ENCODE peak calls at places on chromosomes 11 and 22, in four cellular contexts. One of them, this sample, is unnamed.

GRCh38 chr22:19207902-19208283 is 29.4 kb upstream of the SLC25A1 start:
- DNase-seq in effector memory CD4-positive, alpha-beta T cell: no peak
- DNase-seq in CD8-positive, alpha-beta memory T cell: no peak
- DNase-seq in iPS DF 6.9: no peak
- DNase-seq in this sample: no peak

GRCh38 chr22:24938741-24939341 is 7.7 kb downstream of the LHFPL7 start:
- DNase-seq in iPS DF 6.9: no peak
- DNase-seq in effector memory CD4-positive, alpha-beta T cell: no peak
- DNase-seq in CD8-positive, alpha-beta memory T cell: peak; percentile 10
- DNase-seq in this sample: peak; percentile 80

GRCh38 chr22:19175026-19175601 is 3.4 kb downstream of the SLC25A1 start:
- DNase-seq in iPS DF 6.9: no peak
- DNase-seq in CD8-positive, alpha-beta memory T cell: no peak
- DNase-seq in effector memory CD4-positive, alpha-beta T cell: no peak
- DNase-seq in this sample: no peak

GRCh38 chr11:47057374-47057773 is 119.3 kb downstream of the ARFGAP2 start:
- DNase-seq in iPS DF 6.9: no peak
- DNase-seq in CD8-positive, alpha-beta memory T cell: no peak
- DNase-seq in effector memory CD4-positive, alpha-beta T cell: no peak
- DNase-seq in this sample: no peak

GRCh38 chr22:40641269-40641668 is 4.8 kb upstream of the MRTFA start:
- DNase-seq in CD8-positive, alpha-beta memory T cell: no peak
- DNase-seq in iPS DF 6.9: no peak
- DNase-seq in effector memory CD4-positive, alpha-beta T cell: no peak
- DNase-seq in this sample: no peak

GRCh38 chr11:107999759-108000455 is 8.8 kb upstream of the CUL5 start:
- DNase-seq in CD8-positive, alpha-beta memory T cell: peak; percentile 8
- DNase-seq in iPS DF 6.9: no peak
- DNase-seq in effector memory CD4-positive, alpha-beta T cell: no peak
- DNase-seq in this sample: peak; percentile 94

GRCh38 chr22:17283423-17283822 is 64.2 kb upstream of the ADA2 start:
- DNase-seq in CD8-positive, alpha-beta memory T cell: no peak
- DNase-seq in iPS DF 6.9: no peak
- DNase-seq in effector memory CD4-positive, alpha-beta T cell: no peak
- DNase-seq in this sample: no peak

GRCh38 chr11:125999234-125999880 is 53.5 kb downstream of the VSIG10L2 start:
- DNase-seq in CD8-positive, alpha-beta memory T cell: no peak
- DNase-seq in iPS DF 6.9: no peak
- DNase-seq in effector memory CD4-positive, alpha-beta T cell: no peak
- DNase-seq in this sample: no peak

GRCh38 chr22:46072030-46072881 is 78.1 kb upstream of the PPARA start:
- DNase-seq in CD8-positive, alpha-beta memory T cell: no peak
- DNase-seq in effector memory CD4-positive, alpha-beta T cell: no peak
- DNase-seq in iPS DF 6.9: no peak
- DNase-seq in this sample: peak; percentile 83

GRCh38 chr11:67253872-67254624 is 12.2 kb upstream of the GRK2 start:
- DNase-seq in effector memory CD4-positive, alpha-beta T cell: no peak
- DNase-seq in CD8-positive, alpha-beta memory T cell: no peak
- DNase-seq in iPS DF 6.9: no peak
- DNase-seq in this sample: peak; percentile 54

GRCh38 chr11:30635401-30635989 is 49.3 kb upstream of the MPPED2 start:
- DNase-seq in iPS DF 6.9: peak; percentile 22
- DNase-seq in CD8-positive, alpha-beta memory T cell: no peak
- DNase-seq in effector memory CD4-positive, alpha-beta T cell: no peak
- DNase-seq in this sample: no peak

GRCh38 chr22:39348909-39349505 is 784 bp upstream of the SYNGR1 start:
- DNase-seq in effector memory CD4-positive, alpha-beta T cell: no peak
- DNase-seq in iPS DF 6.9: no peak
- DNase-seq in CD8-positive, alpha-beta memory T cell: no peak
- DNase-seq in this sample: peak; percentile 77

GRCh38 chr22:19873138-19873959 is 18.7 kb upstream of the GNB1L start:
- DNase-seq in iPS DF 6.9: no peak
- DNase-seq in CD8-positive, alpha-beta memory T cell: no peak
- DNase-seq in effector memory CD4-positive, alpha-beta T cell: no peak
- DNase-seq in this sample: no peak

GRCh38 chr11:100942016-100942415 is 187.6 kb downstream of the PGR start:
- DNase-seq in iPS DF 6.9: no peak
- DNase-seq in CD8-positive, alpha-beta memory T cell: no peak
- DNase-seq in effector memory CD4-positive, alpha-beta T cell: no peak
- DNase-seq in this sample: no peak

GRCh38 chr22:20446383-20446970 is 8.9 kb upstream of the SCARF2 start:
- DNase-seq in CD8-positive, alpha-beta memory T cell: no peak
- DNase-seq in effector memory CD4-positive, alpha-beta T cell: no peak
- DNase-seq in iPS DF 6.9: no peak
- DNase-seq in this sample: no peak

GRCh38 chr11:7571640-7572000 is 57.8 kb downstream of the PPFIBP2 start:
- DNase-seq in iPS DF 6.9: no peak
- DNase-seq in effector memory CD4-positive, alpha-beta T cell: no peak
- DNase-seq in CD8-positive, alpha-beta memory T cell: no peak
- DNase-seq in this sample: peak; percentile 72

GRCh38 chr22:42328130-42328821 is 57.8 kb upstream of the TCF20 start:
- DNase-seq in CD8-positive, alpha-beta memory T cell: no peak
- DNase-seq in iPS DF 6.9: no peak
- DNase-seq in effector memory CD4-positive, alpha-beta T cell: no peak
- DNase-seq in this sample: no peak

GRCh38 chr11:8384199-8384821 is 120.6 kb upstream of the LMO1 start:
- DNase-seq in effector memory CD4-positive, alpha-beta T cell: no peak
- DNase-seq in iPS DF 6.9: peak; percentile 25
- DNase-seq in CD8-positive, alpha-beta memory T cell: no peak
- DNase-seq in this sample: no peak

GRCh38 chr11:128695539-128696221 is 1.8 kb downstream of the FLI1 start:
- DNase-seq in CD8-positive, alpha-beta memory T cell: no peak
- DNase-seq in iPS DF 6.9: no peak
- DNase-seq in effector memory CD4-positive, alpha-beta T cell: no peak
- DNase-seq in this sample: no peak

GRCh38 chr11:79081441-79082124 is 359.2 kb downstream of the TENM4 start:
- DNase-seq in CD8-positive, alpha-beta memory T cell: no peak
- DNase-seq in iPS DF 6.9: no peak
- DNase-seq in effector memory CD4-positive, alpha-beta T cell: no peak
- DNase-seq in this sample: no peak

GRCh38 chr11:126329644-126330200 is 25.8 kb upstream of the ST3GAL4 start:
- DNase-seq in CD8-positive, alpha-beta memory T cell: peak; percentile 10
- DNase-seq in effector memory CD4-positive, alpha-beta T cell: no peak
- DNase-seq in iPS DF 6.9: no peak
- DNase-seq in this sample: no peak

GRCh38 chr11:70538641-70539359 is 140.5 kb downstream of the CTTN start:
- DNase-seq in CD8-positive, alpha-beta memory T cell: no peak
- DNase-seq in iPS DF 6.9: no peak
- DNase-seq in effector memory CD4-positive, alpha-beta T cell: no peak
- DNase-seq in this sample: no peak
- H3K9me3 ChIP-seq in CD8-positive, alpha-beta memory T cell: no peaks in the 10 kb centered on the region
- H3K9me3 ChIP-seq in iPS DF 6.9: no peaks in the 10 kb centered on the region
- H3K9me3 ChIP-seq in effector memory CD4-positive, alpha-beta T cell: no peaks in the 10 kb centered on the region
- H3K9me3 ChIP-seq in this sample: no peaks in the 10 kb centered on the region

DNA sequence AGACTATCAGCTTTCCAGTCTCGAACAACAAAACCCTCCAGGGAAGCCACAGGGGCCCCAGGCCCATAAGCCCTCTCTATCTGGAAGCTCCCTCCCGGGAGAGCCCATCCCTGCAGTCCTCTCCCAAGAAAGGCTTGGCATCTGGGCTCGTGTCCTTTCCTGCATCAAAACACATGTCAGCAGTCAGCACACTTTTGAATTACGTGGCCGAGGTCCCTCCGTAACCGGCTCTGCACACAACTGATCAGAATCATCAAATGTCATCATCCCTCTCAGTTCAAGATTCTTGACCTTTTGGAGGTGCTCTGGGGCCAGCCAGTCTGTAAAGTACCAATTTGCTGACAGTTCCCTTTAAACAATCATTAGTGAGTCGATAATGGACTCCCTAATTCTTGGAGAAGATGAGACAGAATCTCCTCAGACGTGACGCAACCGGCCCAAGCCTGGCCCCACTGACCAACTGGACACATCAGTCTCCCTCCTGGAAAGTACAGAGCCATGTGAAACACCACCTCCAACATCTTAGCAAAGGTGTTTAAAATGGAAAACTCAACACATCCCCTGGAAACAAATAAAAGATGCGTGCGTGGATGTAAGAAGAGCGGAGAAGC is 33.6 kb downstream of the MAFF start:
- DNase-seq in effector memory CD4-positive, alpha-beta T cell: no peak
- DNase-seq in CD8-positive, alpha-beta memory T cell: no peak
- DNase-seq in iPS DF 6.9: no peak
- DNase-seq in this sample: no peak
- H3K9me3 ChIP-seq in effector memory CD4-positive, alpha-beta T cell: no peaks in the 10 kb centered on the region
- H3K9me3 ChIP-seq in CD8-positive, alpha-beta memory T cell: no peaks in the 10 kb centered on the region
- H3K9me3 ChIP-seq in iPS DF 6.9: no peaks in the 10 kb centered on the region
- H3K9me3 ChIP-seq in this sample: no peaks in the 10 kb centered on the region

GRCh38 chr22:48553694-48554308 is 1273.9 kb downstream of the BRD1 start:
- DNase-seq in effector memory CD4-positive, alpha-beta T cell: no peak
- DNase-seq in iPS DF 6.9: no peak
- DNase-seq in CD8-positive, alpha-beta memory T cell: no peak
- DNase-seq in this sample: no peak
- H3K9me3 ChIP-seq in effector memory CD4-positive, alpha-beta T cell: no peaks in the 10 kb centered on the region
- H3K9me3 ChIP-seq in iPS DF 6.9: peaks cover 54% of the 10 kb centered on the region
- H3K9me3 ChIP-seq in CD8-positive, alpha-beta memory T cell: no peaks in the 10 kb centered on the region
- H3K9me3 ChIP-seq in this sample: no peaks in the 10 kb centered on the region

GRCh38 chr11:134521001-134521400 is 109.0 kb upstream of the B3GAT1 start:
- DNase-seq in effector memory CD4-positive, alpha-beta T cell: no peak
- DNase-seq in CD8-positive, alpha-beta memory T cell: no peak
- DNase-seq in iPS DF 6.9: no peak
- DNase-seq in this sample: no peak
- H3K9me3 ChIP-seq in effector memory CD4-positive, alpha-beta T cell: no peaks in the 10 kb centered on the region
- H3K9me3 ChIP-seq in CD8-positive, alpha-beta memory T cell: no peaks in the 10 kb centered on the region
- H3K9me3 ChIP-seq in iPS DF 6.9: no peaks in the 10 kb centered on the region
- H3K9me3 ChIP-seq in this sample: no peaks in the 10 kb centered on the region

GRCh38 chr11:70737816-70738630 is 339.7 kb downstream of the CTTN start:
- DNase-seq in effector memory CD4-positive, alpha-beta T cell: no peak
- DNase-seq in iPS DF 6.9: no peak
- DNase-seq in CD8-positive, alpha-beta memory T cell: no peak
- DNase-seq in this sample: no peak

GRCh38 chr11:70740475-70740825 is 342.1 kb downstream of the CTTN start:
- DNase-seq in CD8-positive, alpha-beta memory T cell: no peak
- DNase-seq in iPS DF 6.9: no peak
- DNase-seq in effector memory CD4-positive, alpha-beta T cell: no peak
- DNase-seq in this sample: no peak

GRCh38 chr11:70739811-70740474 is 341.6 kb downstream of the CTTN start:
- DNase-seq in iPS DF 6.9: no peak
- DNase-seq in CD8-positive, alpha-beta memory T cell: no peak
- DNase-seq in effector memory CD4-positive, alpha-beta T cell: no peak
- DNase-seq in this sample: peak; percentile 48

GRCh38 chr11:70738661-70739060 is 340.3 kb downstream of the CTTN start:
- DNase-seq in effector memory CD4-positive, alpha-beta T cell: no peak
- DNase-seq in CD8-positive, alpha-beta memory T cell: no peak
- DNase-seq in iPS DF 6.9: no peak
- DNase-seq in this sample: no peak

DNA sequence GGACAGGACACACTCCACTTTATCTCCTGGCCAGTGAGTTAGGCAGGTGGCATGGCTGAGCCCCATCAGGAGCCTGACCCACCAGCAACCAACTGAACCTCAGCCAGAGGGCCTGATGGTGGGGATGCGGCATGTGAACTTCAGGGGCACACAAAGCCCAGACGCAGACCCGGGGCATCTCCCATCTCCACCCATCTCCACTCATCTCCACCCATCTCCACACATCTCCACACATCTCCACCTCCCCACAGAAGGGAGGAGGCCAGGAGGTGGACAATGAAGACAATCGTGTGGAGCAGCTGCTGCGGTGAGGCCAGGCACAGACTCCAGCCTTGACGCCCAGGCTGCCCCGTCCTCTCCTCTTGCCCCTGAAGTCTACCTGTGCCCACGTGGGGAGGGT is 340.8 kb downstream of the CTTN start:
- DNase-seq in CD8-positive, alpha-beta memory T cell: no peak
- DNase-seq in iPS DF 6.9: no peak
- DNase-seq in effector memory CD4-positive, alpha-beta T cell: no peak
- DNase-seq in this sample: no peak
- H3K9me3 ChIP-seq in CD8-positive, alpha-beta memory T cell: no peaks in the 10 kb centered on the region
- H3K9me3 ChIP-seq in iPS DF 6.9: no peaks in the 10 kb centered on the region
- H3K9me3 ChIP-seq in effector memory CD4-positive, alpha-beta T cell: no peaks in the 10 kb centered on the region
- H3K9me3 ChIP-seq in this sample: no peaks in the 10 kb centered on the region

DNA sequence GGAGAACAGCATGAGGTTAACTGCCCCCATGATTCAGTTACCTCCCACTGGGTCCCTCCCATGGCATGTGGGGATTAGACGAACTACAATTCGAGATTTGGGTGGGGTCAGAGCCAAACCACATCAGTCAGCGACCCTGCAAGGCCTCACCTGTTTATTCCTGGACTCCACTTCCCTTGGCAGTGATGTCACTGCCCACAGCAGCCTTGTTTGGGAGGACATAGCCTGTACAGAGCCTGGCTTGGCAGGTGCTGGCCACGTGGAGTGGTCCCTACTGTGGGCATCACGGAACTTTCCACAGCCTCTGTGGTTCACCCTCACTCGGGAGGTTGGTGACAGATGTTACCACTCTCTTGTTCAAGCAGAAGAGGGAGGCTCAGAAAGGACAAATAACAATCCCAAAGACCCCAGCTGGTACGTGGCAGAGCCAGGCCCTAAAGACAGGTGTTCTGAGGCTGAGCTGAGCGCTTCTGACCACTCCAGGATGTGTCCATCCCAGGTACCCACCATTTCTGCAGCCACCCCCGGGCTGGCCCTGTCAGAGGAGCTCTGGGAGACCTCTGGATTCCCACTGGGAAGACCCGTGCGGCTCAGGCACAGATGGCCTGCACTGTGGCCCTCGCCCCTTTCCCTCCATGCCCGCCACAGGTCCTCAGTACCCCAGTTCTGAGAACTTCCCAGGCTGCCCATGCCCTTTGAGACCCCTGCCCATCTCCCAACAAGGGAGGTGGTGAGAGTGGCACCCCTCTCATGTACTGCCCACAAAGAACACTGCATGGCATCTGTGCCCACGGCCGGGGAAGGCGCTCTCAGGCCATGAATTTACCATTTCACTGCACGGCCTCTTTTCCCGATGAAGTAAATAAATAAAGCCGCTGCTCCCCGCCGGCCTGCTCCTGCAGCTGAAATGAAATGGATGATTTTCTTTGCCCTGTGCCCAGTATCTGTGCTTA is 605.8 kb downstream of the TBC1D22A start:
- DNase-seq in CD8-positive, alpha-beta memory T cell: no peak
- DNase-seq in iPS DF 6.9: no peak
- DNase-seq in effector memory CD4-positive, alpha-beta T cell: no peak
- DNase-seq in this sample: no peak
- H3K9me3 ChIP-seq in CD8-positive, alpha-beta memory T cell: no peaks in the 10 kb centered on the region
- H3K9me3 ChIP-seq in iPS DF 6.9: peaks cover 31% of the 10 kb centered on the region
- H3K9me3 ChIP-seq in effector memory CD4-positive, alpha-beta T cell: no peaks in the 10 kb centered on the region
- H3K9me3 ChIP-seq in this sample: peaks cover 3% of the 10 kb centered on the region